ENCODE peak calls at places on chromosomes 11 and 22, in eight cellular contexts. X is fibroblast of lung, N is uterus, Z is right lobe of liver, I is HCT116, S is astrocyte of the spinal cord, C is A673, M is IMR-90. A is an unnamed sample.
A peak's percentile ranks its signal among the peaks of the same experiment; 100 is the strongest.

GRCh38 chr11:20337526-20338154 is 25.9 kb upstream of the HTATIP2 start:
- DNase-seq in I (peak; percentile 27), S (peak; percentile 29), M (peak; percentile 11), Z (no peak), X (peak; percentile 22), C (peak; percentile 46), N (no peak), A (peak; percentile 20)

GRCh38 chr11:75663808-75664207 is 5.0 kb downstream of the MAP6 start:
- DNase-seq in S (no peak), X (no peak), M (no peak), Z (no peak), I (no peak), N (no peak), C (peak; percentile 84), A (no peak)

GRCh38 chr11:126341760-126342161 is 13.7 kb upstream of the ST3GAL4 start:
- DNase-seq in X (peak; percentile 81), M (peak; percentile 71), N (no peak), S (peak; percentile 83), I (no peak), Z (peak; percentile 15), C (peak; percentile 94), A (peak; percentile 82)

GRCh38 chr22:32511274-32511673 is 36.7 kb downstream of the FBXO7 start:
- DNase-seq in S (no peak), X (no peak), C (no peak), N (no peak), M (no peak), I (no peak), Z (no peak), A (no peak)

GRCh38 chr11:9716275-9717039 is 52.6 kb downstream of the SWAP70 start:
- DNase-seq in X (peak; percentile 92), M (peak; percentile 83), Z (no peak), I (no peak), S (peak; percentile 87), N (peak; percentile 32), C (peak; percentile 14), A (peak; percentile 49)

GRCh38 chr22:20092477-20092854 is 12.4 kb downstream of the DGCR8 start:
- DNase-seq in I (no peak), M (no peak), S (no peak), N (no peak), C (no peak), X (no peak), Z (no peak), A (no peak)

GRCh38 chr11:56876621-56877312 is 111.9 kb upstream of the OR5AK2 start:
- DNase-seq in X (peak; percentile 45), Z (no peak), C (no peak), S (peak; percentile 0), I (no peak), N (no peak), M (peak; percentile 1), A (no peak)

GRCh38 chr22:38397189-38398097 is 57.6 kb downstream of the KCNJ4 start:
- DNase-seq in C (peak; percentile 59), N (peak; percentile 41), I (no peak), S (peak; percentile 33), X (peak; percentile 47), Z (no peak), M (no peak), A (no peak)

GRCh38 chr11:121466063-121466794 is 13.5 kb upstream of the SORL1-AS1 start:
- DNase-seq in X (peak; percentile 97), N (peak; percentile 95), M (peak; percentile 95), S (peak; percentile 93), C (peak; percentile 93), Z (peak; percentile 80), I (peak; percentile 93), A (peak; percentile 93)

GRCh38 chr11:512895-513595 is 6.0 kb upstream of the RNH1 start:
- DNase-seq in I (no peak), X (no peak), Z (no peak), S (no peak), C (no peak), N (no peak), M (no peak), A (no peak)

GRCh38 chr22:30782613-30783012 is 87.9 kb downstream of the OSBP2 start:
- DNase-seq in X (no peak), I (no peak), N (no peak), S (no peak), C (no peak), M (peak; percentile 54), Z (no peak), A (no peak)

GRCh38 chr11:130585545-130585944 is 137.1 kb downstream of the ADAMTS15 start:
- DNase-seq in C (no peak), N (no peak), M (no peak), X (peak; percentile 90), S (peak; percentile 37), Z (no peak), I (no peak), A (peak; percentile 18)

GRCh38 chr22:41487037-41487963 is 18.4 kb downstream of the ACO2 start:
- DNase-seq in N (no peak), S (no peak), I (no peak), C (no peak), X (peak; percentile 14), Z (no peak), M (peak; percentile 70), A (no peak)

GRCh38 chr11:45079075-45079444 is 67.4 kb upstream of the PRDM11 start:
- DNase-seq in Z (no peak), X (no peak), I (no peak), S (no peak), C (peak; percentile 65), N (no peak), M (no peak), A (no peak)

GRCh38 chr11:133821776-133822175 is 23.5 kb downstream of the SPATA19 start:
- DNase-seq in C (peak; percentile 70), I (peak; percentile 27), N (no peak), X (peak; percentile 12), Z (no peak), S (no peak), M (no peak), A (no peak)

GRCh38 chr11:118200901-118201680 is 23.7 kb downstream of the JAML start:
- DNase-seq in I (no peak), S (no peak), X (no peak), N (no peak), Z (no peak), M (no peak), C (no peak), A (no peak)

GRCh38 chr22:41239443-41240128 is 1.1 kb downstream of the CHADL start:
- DNase-seq in C (no peak), Z (no peak), M (no peak), S (no peak), N (no peak), X (no peak), I (no peak), A (no peak)

GRCh38 chr11:86617502-86617901 is 54.9 kb downstream of the ME3 start:
- DNase-seq in Z (no peak), M (peak; percentile 77), X (peak; percentile 70), S (peak; percentile 86), N (no peak), C (no peak), I (no peak), A (no peak)

GRCh38 chr22:31278643-31279326 is 13.5 kb downstream of the PIK3IP1 start:
- DNase-seq in I (no peak), X (no peak), Z (peak; percentile 91), M (no peak), S (no peak), C (no peak), N (no peak), A (no peak)

GRCh38 chr11:471468-472145 is 21.5 kb downstream of the PTDSS2 start:
- DNase-seq in I (no peak), S (no peak), Z (no peak), M (no peak), N (no peak), C (no peak), X (no peak), A (no peak)

GRCh38 chr22:23035557-23036277 is 34.6 kb upstream of the GNAZ start:
- DNase-seq in X (no peak), N (no peak), Z (no peak), M (no peak), I (no peak), S (no peak), C (no peak), A (no peak)
- TF ChIP-seq CTCF in X (no peak), N (no peak), Z (no peak), M (no peak), I (no peak), S (no peak), C (no peak), A (no peak)

DNA sequence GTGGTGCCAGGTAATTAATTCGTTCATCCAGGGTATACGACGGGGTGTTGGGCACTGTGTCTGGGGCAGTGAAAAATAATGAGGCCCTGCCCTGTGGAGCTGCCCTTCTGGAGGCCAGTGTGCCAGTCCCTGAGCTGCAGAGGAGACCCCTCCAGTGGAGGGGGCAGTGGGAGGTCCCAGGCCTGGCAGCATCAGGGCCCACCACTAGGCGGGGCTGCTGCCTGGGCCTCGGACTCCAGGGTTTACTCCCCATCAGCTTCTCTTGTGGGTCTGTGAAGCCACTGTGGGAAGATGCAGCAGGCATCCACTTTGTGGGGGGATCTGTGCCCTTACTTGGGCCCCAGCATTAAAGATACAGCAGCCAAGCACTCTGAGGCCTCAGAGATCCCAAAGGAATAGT is 17.4 kb upstream of the TMPRSS6 start:
- DNase-seq in I (no peak), N (no peak), S (no peak), C (no peak), M (no peak), Z (no peak), X (no peak), A (no peak)
- TF ChIP-seq CTCF in I (peak; percentile 52), N (no peak), S (peak; percentile 34), C (peak; percentile 63), M (peak; percentile 16), Z (peak; percentile 49), X (no peak), A (peak; percentile 63)

DNA sequence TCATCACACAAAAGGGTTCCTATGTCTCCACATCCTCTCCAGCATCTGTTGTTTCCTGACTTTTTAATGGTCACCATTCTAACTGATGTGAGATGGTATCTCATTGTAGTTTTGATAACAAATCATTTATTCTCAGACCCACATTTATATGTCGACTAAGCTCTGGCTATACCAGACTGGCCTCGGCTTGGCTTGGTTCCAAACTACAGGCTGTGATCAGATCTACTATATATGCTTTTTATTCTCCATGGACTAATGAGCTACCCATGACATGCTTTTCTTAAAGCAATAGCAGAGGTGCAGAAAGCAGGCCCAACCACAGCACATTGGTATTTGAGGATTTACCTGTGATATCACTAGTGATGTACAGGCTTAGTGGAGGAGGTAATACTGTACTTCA is 139.8 kb upstream of the PGR start:
- DNase-seq in Z (no peak), C (no peak), I (no peak), M (no peak), X (no peak), N (no peak), S (no peak), A (no peak)
- TF ChIP-seq CTCF in Z (no peak), C (no peak), I (no peak), M (no peak), X (no peak), N (no peak), S (no peak), A (no peak)

GRCh38 chr22:37162221-37163095 is 12.7 kb upstream of the IL2RB start:
- DNase-seq in C (no peak), X (no peak), I (no peak), S (peak; percentile 26), Z (no peak), N (no peak), M (no peak), A (no peak)
- TF ChIP-seq CTCF in C (no peak), X (no peak), I (no peak), S (no peak), Z (no peak), N (no peak), M (no peak), A (no peak)

A was measured in HFFc6.